ENCODE peak calls at places on chromosomes 11 and 22, in four cellular contexts. One of them, this sample, is unnamed.

GRCh38 chr11:35654711-35655110 is 7.9 kb upstream of the TRIM44 start:
- DNase-seq in Panc1: no peak
- DNase-seq in HepG2: no peak
- DNase-seq in K562: no peak
- DNase-seq in this sample: no peak

GRCh38 chr11:45859661-45860140 is 12.4 kb downstream of the CRY2 start:
- DNase-seq in Panc1: no peak
- DNase-seq in K562: no peak
- DNase-seq in HepG2: no peak
- DNase-seq in this sample: no peak

GRCh38 chr22:38455530-38456271 is 702 bp upstream of the KCNJ4 start:
- DNase-seq in HepG2: no peak
- DNase-seq in Panc1: no peak
- DNase-seq in K562: peak; percentile 81
- DNase-seq in this sample: no peak

GRCh38 chr11:94727766-94728165 is 40.4 kb upstream of the AMOTL1 start:
- DNase-seq in HepG2: no peak
- DNase-seq in K562: no peak
- DNase-seq in Panc1: no peak
- DNase-seq in this sample: no peak

GRCh38 chr11:128711136-128711535 is 17.3 kb downstream of the FLI1 start:
- DNase-seq in HepG2: no peak
- DNase-seq in Panc1: no peak
- DNase-seq in K562: no peak
- DNase-seq in this sample: no peak

GRCh38 chr11:46238967-46239800 is 38.3 kb upstream of the CREB3L1 start:
- DNase-seq in HepG2: peak; percentile 40
- DNase-seq in Panc1: no peak
- DNase-seq in K562: peak; percentile 79
- DNase-seq in this sample: peak; percentile 62

GRCh38 chr11:76339217-76339616 is 41.7 kb downstream of the THAP12 start:
- DNase-seq in K562: no peak
- DNase-seq in HepG2: no peak
- DNase-seq in Panc1: no peak
- DNase-seq in this sample: no peak

GRCh38 chr22:19292262-19293230 is 1.0 kb upstream of the CLTCL1 start:
- DNase-seq in Panc1: no peak
- DNase-seq in HepG2: no peak
- DNase-seq in K562: peak; percentile 26
- DNase-seq in this sample: no peak

GRCh38 chr11:15651782-15652181 is 537.1 kb downstream of the INSC start:
- DNase-seq in HepG2: no peak
- DNase-seq in Panc1: no peak
- DNase-seq in K562: no peak
- DNase-seq in this sample: no peak

GRCh38 chr11:46047520-46047919 is 73.7 kb downstream of the PHF21A start:
- DNase-seq in K562: no peak
- DNase-seq in Panc1: no peak
- DNase-seq in HepG2: peak; percentile 16
- DNase-seq in this sample: no peak

GRCh38 chr11:133040289-133040893 is 491.9 kb downstream of the OPCML start:
- DNase-seq in K562: no peak
- DNase-seq in HepG2: no peak
- DNase-seq in Panc1: no peak
- DNase-seq in this sample: no peak

GRCh38 chr11:60937144-60937527 is 12.9 kb downstream of the TMEM132A start:
- DNase-seq in Panc1: no peak
- DNase-seq in K562: no peak
- DNase-seq in HepG2: no peak
- DNase-seq in this sample: no peak

GRCh38 chr11:115377882-115378296 is 126.3 kb downstream of the CADM1 start:
- DNase-seq in K562: no peak
- DNase-seq in HepG2: peak; percentile 91
- DNase-seq in Panc1: peak; percentile 5
- DNase-seq in this sample: no peak

GRCh38 chr11:9016916-9017642 is 13.3 kb upstream of the NRIP3 start:
- DNase-seq in Panc1: no peak
- DNase-seq in HepG2: no peak
- DNase-seq in K562: no peak
- DNase-seq in this sample: no peak

GRCh38 chr11:3092603-3093141 is 35.4 kb upstream of the CARS1 start:
- DNase-seq in K562: no peak
- DNase-seq in Panc1: no peak
- DNase-seq in HepG2: no peak
- DNase-seq in this sample: no peak

GRCh38 chr11:86523738-86524602 is 148.4 kb downstream of the ME3 start:
- DNase-seq in HepG2: peak; percentile 93
- DNase-seq in Panc1: peak; percentile 99
- DNase-seq in K562: peak; percentile 67
- DNase-seq in this sample: peak; percentile 91

GRCh38 chr11:17743026-17743807 is 8.6 kb downstream of the KCNC1 start:
- DNase-seq in K562: no peak
- DNase-seq in Panc1: no peak
- DNase-seq in HepG2: no peak
- DNase-seq in this sample: no peak

GRCh38 chr11:87290304-87290922 is 252.7 kb downstream of the TMEM135 start:
- DNase-seq in HepG2: peak; percentile 59
- DNase-seq in K562: peak; percentile 25
- DNase-seq in Panc1: peak; percentile 33
- DNase-seq in this sample: peak; percentile 38

GRCh38 chr11:68302256-68303054 is 9.9 kb upstream of the LRP5 start:
- DNase-seq in HepG2: peak; percentile 71
- DNase-seq in K562: peak; percentile 12
- DNase-seq in Panc1: no peak
- DNase-seq in this sample: peak; percentile 39

GRCh38 chr22:20174785-20175596 is 24.1 kb upstream of the CCDC188 start:
- DNase-seq in Panc1: no peak
- DNase-seq in K562: no peak
- DNase-seq in HepG2: no peak
- DNase-seq in this sample: no peak

GRCh38 chr11:2151500-2152257 is 9.3 kb downstream of the INS start:
- DNase-seq in HepG2: peak; percentile 73
- DNase-seq in K562: peak; percentile 84
- DNase-seq in Panc1: peak; percentile 83
- DNase-seq in this sample: peak; percentile 75

GRCh38 chr11:34315006-34315793 is 42.6 kb downstream of the ABTB2 start:
- DNase-seq in Panc1: no peak
- DNase-seq in K562: no peak
- DNase-seq in HepG2: no peak
- DNase-seq in this sample: no peak

GRCh38 chr11:10394229-10395100 is 60.6 kb upstream of the AMPD3 start:
- DNase-seq in K562: no peak
- DNase-seq in HepG2: peak; percentile 62
- DNase-seq in Panc1: no peak
- DNase-seq in this sample: no peak

GRCh38 chr22:45164217-45165123 is 745 bp downstream of the NUP50 start:
- DNase-seq in Panc1: no peak
- DNase-seq in K562: peak; percentile 64
- DNase-seq in HepG2: no peak
- DNase-seq in this sample: no peak
- TF ChIP-seq TCF7L2 in Panc1: no peak
- TF ChIP-seq TCF7L2 in K562: no peak
- TF ChIP-seq TCF7L2 in HepG2: no peak
- TF ChIP-seq TCF7L2 in this sample: no peak

DNA sequence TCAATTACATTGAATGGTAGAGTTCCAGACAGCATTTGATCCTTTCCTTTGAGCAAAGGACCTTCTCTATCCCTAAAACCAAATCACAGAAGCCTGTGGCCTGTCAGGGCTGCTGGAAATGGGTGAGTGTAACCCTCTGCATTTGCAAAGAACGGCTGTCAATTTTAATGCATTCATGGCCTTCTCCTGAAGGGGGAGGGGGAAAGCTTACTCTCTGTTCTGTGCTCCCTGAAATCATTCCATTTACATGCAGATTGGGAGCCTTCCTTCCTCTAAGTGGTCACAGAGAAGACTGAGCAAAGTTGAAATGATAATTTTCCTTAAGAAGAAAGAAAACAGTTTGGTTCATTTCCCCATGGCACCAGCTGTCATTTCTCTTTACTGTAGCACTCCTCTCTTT is 109.2 kb upstream of the KIRREL3 start:
- DNase-seq in HepG2: no peak
- DNase-seq in K562: no peak
- DNase-seq in Panc1: no peak
- DNase-seq in this sample: no peak
- TF ChIP-seq REST in HepG2: no peak
- TF ChIP-seq REST in K562: no peak
- TF ChIP-seq REST in Panc1: no peak
- TF ChIP-seq REST in this sample: no peak

DNA sequence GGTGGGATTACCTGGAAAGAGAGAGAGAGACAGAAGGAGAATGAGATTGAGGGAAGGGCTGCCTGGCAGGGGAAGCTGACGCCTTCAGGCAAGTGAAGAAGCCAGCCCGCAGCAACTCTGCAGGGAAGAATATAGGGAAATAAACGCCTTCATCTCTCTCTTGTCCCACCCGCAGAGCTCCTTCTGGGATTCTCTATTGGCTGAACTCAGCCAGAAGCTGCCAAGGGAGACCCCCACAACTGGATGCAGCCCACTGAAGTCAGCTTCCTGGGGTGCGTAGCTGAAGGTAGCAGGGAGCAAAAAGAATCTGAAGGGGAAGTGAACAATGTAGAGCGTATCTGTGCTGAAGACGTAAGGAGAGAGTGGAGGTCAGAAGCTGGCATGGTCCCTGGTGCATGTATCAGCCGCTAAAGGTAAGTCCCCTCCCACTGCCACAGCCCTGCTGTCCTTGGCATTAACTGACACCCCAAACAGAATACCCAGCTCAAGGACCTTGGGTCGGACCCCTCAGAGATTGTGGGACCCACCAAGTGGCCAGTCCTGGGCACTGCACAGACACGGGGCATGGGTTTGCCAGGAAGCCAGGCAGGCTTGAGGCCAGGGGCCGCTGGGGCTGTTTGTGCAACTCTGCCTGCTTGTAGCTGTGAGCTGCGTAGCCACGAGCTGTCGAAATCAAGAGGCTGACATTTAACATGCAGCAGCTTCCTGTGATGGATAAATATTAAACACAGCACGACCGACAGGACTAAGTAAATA is 469.9 kb downstream of the MN1 start:
- DNase-seq in HepG2: peak; percentile 6
- DNase-seq in K562: no peak
- DNase-seq in Panc1: no peak
- DNase-seq in this sample: no peak
- TF ChIP-seq TCF7L2 in HepG2: no peak
- TF ChIP-seq TCF7L2 in K562: no peak
- TF ChIP-seq TCF7L2 in Panc1: no peak
- TF ChIP-seq TCF7L2 in this sample: no peak

GRCh38 chr11:74022541-74022940 is 13.7 kb upstream of the UCP3 start:
- DNase-seq in K562: no peak
- DNase-seq in HepG2: no peak
- DNase-seq in Panc1: no peak
- DNase-seq in this sample: no peak
- TF ChIP-seq REST in K562: no peak
- TF ChIP-seq REST in HepG2: no peak
- TF ChIP-seq REST in Panc1: no peak
- TF ChIP-seq REST in this sample: no peak